ENCODE peak calls at places on chromosome 9, in nine cellular contexts. T, I, G, C, H, Q, O, J and L are unnamed samples.

GRCh38 chr9:93815135-93815534 is 140.0 kb downstream of the BARX1 start:
- DNase-seq in T (no peak), I (no peak), G (no peak), C (no peak), H (no peak), Q (no peak), O (no peak), J (no peak), L (no peak)

GRCh38 chr9:32783168-32783891 is at the start of gene TMEM215:
- DNase-seq in T (peak), I (no peak), G (no peak), C (no peak), H (no peak), Q (no peak), O (no peak), J (no peak), L (peak)

GRCh38 chr9:127396253-127396807 is 639 bp upstream of the SLC2A8 start:
- DNase-seq in T (no peak), I (no peak), G (no peak), C (no peak), H (no peak), Q (no peak), O (no peak), J (no peak), L (peak)

GRCh38 chr9:79573697-79573976 is 1.9 kb downstream of the TLE4 start:
- DNase-seq in T (no peak), I (no peak), G (no peak), C (peak), H (peak), Q (no peak), O (no peak), J (no peak), L (no peak)

GRCh38 chr9:93598647-93599241 is 22.4 kb downstream of the PHF2 start:
- DNase-seq in T (no peak), I (no peak), G (peak), C (no peak), H (peak), Q (peak), O (no peak), J (no peak), L (no peak)

GRCh38 chr9:93111371-93112115 is 15.5 kb downstream of the CARD19 start:
- DNase-seq in T (no peak), I (no peak), G (no peak), C (no peak), H (peak), Q (peak), O (no peak), J (no peak), L (peak)

GRCh38 chr9:80435591-80435990 is 863.8 kb downstream of the TLE4 start:
- DNase-seq in T (no peak), I (no peak), G (no peak), C (no peak), H (no peak), Q (no peak), O (no peak), J (no peak), L (no peak)

GRCh38 chr9:121398374-121398773 is 28.3 kb upstream of the STOM start:
- DNase-seq in T (no peak), I (no peak), G (peak), C (no peak), H (peak), Q (no peak), O (no peak), J (no peak), L (no peak)

GRCh38 chr9:105539452-105539851 is 18.5 kb upstream of the FKTN start:
- DNase-seq in T (no peak), I (no peak), G (no peak), C (peak), H (no peak), Q (no peak), O (no peak), J (no peak), L (no peak)

GRCh38 chr9:111516061-111516465 is 8.9 kb upstream of the ZNF483 start:
- DNase-seq in T (no peak), I (no peak), G (peak), C (peak), H (peak), Q (no peak), O (no peak), J (no peak), L (no peak)

GRCh38 chr9:34375901-34376595 is 650 bp downstream of the MYORG start:
- DNase-seq in T (peak), I (no peak), G (peak), C (peak), H (peak), Q (peak), O (peak), J (peak), L (no peak)

GRCh38 chr9:131690950-131691573 is 48.8 kb downstream of the RAPGEF1 start:
- DNase-seq in T (no peak), I (no peak), G (no peak), C (no peak), H (no peak), Q (no peak), O (no peak), J (no peak), L (no peak)